ENCODE peak calls at places on chromosome 18, in five cellular contexts. Z, H, X, Y and G are unnamed samples. For H3K4me1, the result is how much of the 10 kb centered on the place peaks cover.

GRCh38 chr18:74929110-74929509 is 279.8 kb downstream of the PTGR3 start:
- DNase-seq in X (peak), H (peak), Y (no peak), Z (no peak), G (no peak)

GRCh38 chr18:13260114-13260926 is 41.8 kb downstream of the LDLRAD4 start:
- DNase-seq in H (peak), Z (no peak), Y (no peak), X (peak), G (no peak)

GRCh38 chr18:48855422-48856377 is 95.1 kb downstream of the SMAD7 start:
- DNase-seq in Z (no peak), H (no peak), Y (no peak), X (peak), G (no peak)

GRCh38 chr18:79508565-79509535 is 113.1 kb downstream of the NFATC1 start:
- DNase-seq in Y (no peak), Z (no peak), X (no peak), H (no peak), G (no peak)

GRCh38 chr18:48306838-48307237 is 102.3 kb downstream of the ZBTB7C start:
- DNase-seq in X (no peak), Y (no peak), Z (no peak), H (no peak), G (no peak)

GRCh38 chr18:48715651-48716354 is 177.0 kb downstream of the CTIF start:
- DNase-seq in Z (no peak), Y (no peak), H (no peak), X (peak), G (peak)

GRCh38 chr18:78783564-78783960 is 196.1 kb upstream of the SALL3 start:
- DNase-seq in Z (no peak), H (no peak), X (no peak), Y (no peak), G (no peak)

GRCh38 chr18:48858676-48859075 is 92.1 kb downstream of the SMAD7 start:
- DNase-seq in Z (no peak), X (no peak), H (no peak), Y (no peak), G (no peak)

GRCh38 chr18:78893396-78894305 is 86.0 kb upstream of the SALL3 start:
- DNase-seq in Y (no peak), H (no peak), X (no peak), Z (no peak), G (peak)

GRCh38 chr18:63002803-63003445 is 287.6 kb downstream of the PHLPP1 start:
- DNase-seq in Z (no peak), X (no peak), H (no peak), Y (no peak), G (no peak)

GRCh38 chr18:28193177-28193778 is 16.3 kb upstream of the CDH2 start:
- DNase-seq in H (no peak), Z (no peak), X (no peak), Y (no peak), G (no peak)

GRCh38 chr18:12254137-12254819 is at the start of gene CIDEA:
- DNase-seq in Y (no peak), H (no peak), Z (no peak), X (no peak), G (no peak)

GRCh38 chr18:58653814-58654509 is 17.3 kb upstream of the MALT1 start:
- DNase-seq in X (no peak), Y (no peak), H (no peak), Z (no peak), G (no peak)

GRCh38 chr18:56565596-56566355 is 72.6 kb downstream of the TXNL1 start:
- DNase-seq in X (peak), H (peak), Z (no peak), Y (no peak), G (no peak)

GRCh38 chr18:70181015-70181414 is 24.5 kb downstream of the RTTN start:
- DNase-seq in Z (no peak), H (peak), X (no peak), Y (no peak), G (no peak)

GRCh38 chr18:58867281-58867961 is 2.7 kb downstream of the ZNF532 start:
- DNase-seq in H (no peak), X (no peak), Z (no peak), Y (no peak), G (no peak)

GRCh38 chr18:26503382-26503781 is 45.0 kb downstream of the KCTD1 start:
- DNase-seq in Y (no peak), Z (no peak), X (no peak), H (no peak), G (no peak)

GRCh38 chr18:10715791-10716190 is 190.0 kb downstream of the NAPG start:
- DNase-seq in Z (no peak), X (peak), Y (no peak), H (no peak), G (no peak)

GRCh38 chr18:77165489-77166415 is 33.2 kb upstream of the MBP start:
- DNase-seq in Y (no peak), Z (peak), H (no peak), X (peak), G (no peak)

GRCh38 chr18:31393286-31393685 is 16.7 kb downstream of the DSG4 start:
- DNase-seq in X (no peak), H (no peak), Z (no peak), Y (no peak), G (no peak)

GRCh38 chr18:70459731-70460130 is 170.9 kb downstream of the SOCS6 start:
- DNase-seq in Z (no peak), H (no peak), X (no peak), Y (no peak), G (no peak)

GRCh38 chr18:69674921-69675405 is 272.7 kb downstream of the CD226 start:
- DNase-seq in Z (no peak), X (no peak), H (no peak), Y (no peak), G (no peak)

GRCh38 chr18:59691046-59691395 is 6.2 kb downstream of the CCBE1 start:
- DNase-seq in Z (no peak), Y (no peak), X (no peak), H (no peak), G (no peak)

GRCh38 chr18:23918395-23919032 is 96.0 kb upstream of the TTC39C start:
- DNase-seq in Y (no peak), X (peak), Z (peak), H (peak), G (peak)

GRCh38 chr18:23825496-23825895 is 136.2 kb downstream of the LAMA3 start:
- DNase-seq in H (no peak), Z (no peak), Y (no peak), X (no peak), G (no peak)

GRCh38 chr18:58756596-58757240 is 85.5 kb downstream of the MALT1 start:
- DNase-seq in Y (no peak), X (no peak), H (no peak), Z (no peak), G (peak)

GRCh38 chr18:75497576-75497975 is 70.1 kb upstream of the SMIM21 start:
- DNase-seq in Y (no peak), H (no peak), Z (no peak), X (no peak), G (no peak)

GRCh38 chr18:10516078-10516477 is 9.7 kb upstream of the NAPG start:
- DNase-seq in X (no peak), Z (no peak), Y (no peak), H (no peak), G (no peak)

GRCh38 chr18:7367336-7367735 is 136.4 kb downstream of the LRRC30 start:
- DNase-seq in Z (no peak), Y (no peak), X (no peak), H (no peak), G (no peak)

GRCh38 chr18:12944724-12945123 is 3.1 kb upstream of the SEH1L start:
- DNase-seq in X (peak), Z (peak), Y (no peak), H (no peak), G (peak)

GRCh38 chr18:50656841-50657470 is 97.1 kb downstream of the MAPK4 start:
- DNase-seq in H (no peak), X (no peak), Z (peak), Y (no peak), G (no peak)

GRCh38 chr18:50662177-50662576 is 102.3 kb downstream of the MAPK4 start:
- DNase-seq in Z (no peak), X (peak), H (no peak), Y (no peak), G (no peak)

GRCh38 chr18:50658601-50659000 is 98.7 kb downstream of the MAPK4 start:
- DNase-seq in Z (no peak), H (no peak), Y (no peak), X (no peak), G (no peak)

GRCh38 chr18:50661013-50661412 is 101.1 kb downstream of the MAPK4 start:
- DNase-seq in Z (no peak), X (no peak), Y (no peak), H (no peak), G (no peak)

DNA sequence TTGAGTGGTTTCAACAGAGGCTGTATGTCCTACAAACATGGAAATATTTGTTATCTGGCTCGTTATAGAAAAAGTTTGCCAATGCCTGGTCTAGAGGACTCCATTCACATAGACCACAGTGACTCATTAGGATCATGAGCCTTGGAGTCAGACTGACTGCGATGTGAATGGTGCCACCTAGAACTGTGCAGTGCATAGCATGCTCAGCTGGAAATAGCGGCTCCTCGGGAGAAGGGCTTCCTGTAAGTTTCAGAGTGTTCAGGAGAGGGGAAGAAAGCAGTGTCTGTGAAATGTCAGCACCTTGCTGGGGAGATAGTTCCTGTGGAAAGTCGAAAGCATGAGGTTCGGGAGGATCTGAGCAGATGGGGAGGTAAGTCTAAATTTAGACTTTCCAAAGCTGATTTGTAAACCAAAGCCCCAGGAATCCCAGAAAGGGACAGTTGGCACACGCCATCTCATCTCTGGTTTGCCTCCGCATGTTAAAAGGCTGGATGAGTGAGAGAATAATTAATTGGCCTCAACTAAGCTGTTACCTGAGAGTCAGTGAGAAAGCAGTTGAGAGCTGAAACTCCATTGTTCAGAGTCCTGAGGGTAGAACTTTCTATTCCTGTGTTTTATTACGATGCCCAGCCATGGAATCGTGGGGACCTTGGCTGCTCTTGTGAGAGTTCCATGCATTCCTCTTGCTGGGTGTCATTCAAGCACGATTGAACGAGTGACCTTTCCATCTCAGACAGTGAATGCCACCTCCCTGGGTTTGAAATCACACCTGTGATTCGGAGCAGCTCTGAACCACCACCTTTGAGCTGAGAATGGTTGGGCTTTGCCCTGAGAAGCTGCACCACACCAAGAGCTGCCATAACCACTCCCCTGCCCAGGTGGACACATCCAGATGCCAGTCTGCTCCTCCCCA is 99.5 kb downstream of the MAPK4 start:
- DNase-seq in Z (no peak), Y (no peak), X (no peak), H (no peak), G (no peak)
- TF ChIP-seq CTCF in Z (peak), Y (no peak), X (no peak), H (no peak), G (no peak)

GRCh38 chr18:44779893-44780292 is 99.2 kb downstream of the SETBP1 start:
- DNase-seq in X (no peak), Y (no peak), H (no peak), Z (no peak), G (no peak)
- H3K4me1 ChIP-seq in X (half or more), Y (under half), H (under half), Z (under half), G (under half)

GRCh38 chr18:35993013-35993412 is 20.5 kb downstream of the RMP24 start:
- DNase-seq in X (no peak), H (no peak), Z (peak), Y (no peak), G (no peak)

DNA sequence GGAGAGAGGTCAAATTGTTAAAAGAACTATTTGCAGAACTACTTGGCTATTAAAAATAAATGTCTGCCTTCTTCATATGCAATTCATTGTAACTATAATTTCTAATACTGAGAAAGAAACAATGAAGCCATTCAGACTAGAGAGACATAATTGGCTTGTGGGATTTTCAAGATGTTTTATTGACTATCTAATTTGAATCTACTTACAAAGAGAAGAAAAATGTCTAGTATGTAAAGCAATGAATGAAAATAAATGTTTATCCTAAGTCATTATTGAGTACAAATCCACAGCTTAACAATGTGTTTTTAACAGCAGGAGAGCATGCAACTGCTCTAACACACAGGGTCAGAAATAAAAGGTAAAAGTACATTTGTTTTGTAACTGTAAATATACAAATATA is 19.2 kb downstream of the RMP24 start:
- DNase-seq in Y (no peak), X (no peak), Z (no peak), H (no peak), G (no peak)
- TF ChIP-seq CTCF in Y (no peak), X (no peak), Z (no peak), H (no peak), G (no peak)

GRCh38 chr18:9069482-9070059 is 32.9 kb upstream of the NDUFV2 start:
- DNase-seq in Z (peak), Y (no peak), X (peak), H (no peak), G (no peak)
- H3K4me1 ChIP-seq in Z (under half), Y (under half), X (under half), H (under half), G (under half)

GRCh38 chr18:54775686-54776085 is 52.6 kb upstream of the RAB27B start:
- DNase-seq in H (peak), X (peak), Y (no peak), Z (no peak), G (no peak)
- TF ChIP-seq CTCF in H (peak), X (peak), Y (peak), Z (no peak), G (no peak)

DNA sequence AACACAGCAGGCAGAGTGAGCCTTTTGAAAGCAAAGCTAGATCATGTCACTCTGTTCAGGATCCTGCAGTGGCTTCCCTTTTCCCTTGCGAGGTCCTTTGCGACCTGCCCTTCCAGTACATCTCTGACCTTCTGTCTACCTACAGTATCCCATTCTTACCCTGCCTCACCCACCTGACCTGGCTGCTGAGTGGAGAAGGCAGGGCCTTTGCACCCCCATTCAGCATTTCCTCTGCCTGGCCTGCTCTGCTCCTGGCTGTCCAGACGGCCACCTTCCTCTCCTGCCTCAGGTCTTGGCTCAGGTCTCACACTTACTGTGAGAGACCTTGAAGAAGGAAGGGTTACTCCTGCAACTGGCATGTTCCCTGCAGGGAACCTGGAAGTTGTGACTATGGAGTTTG is 77.4 kb downstream of the MAPRE2 start:
- DNase-seq in X (no peak), H (no peak), Z (no peak), Y (no peak), G (no peak)
- H3K4me1 ChIP-seq in X (under half), H (under half), Z (half or more), Y (under half), G (under half)

DNA sequence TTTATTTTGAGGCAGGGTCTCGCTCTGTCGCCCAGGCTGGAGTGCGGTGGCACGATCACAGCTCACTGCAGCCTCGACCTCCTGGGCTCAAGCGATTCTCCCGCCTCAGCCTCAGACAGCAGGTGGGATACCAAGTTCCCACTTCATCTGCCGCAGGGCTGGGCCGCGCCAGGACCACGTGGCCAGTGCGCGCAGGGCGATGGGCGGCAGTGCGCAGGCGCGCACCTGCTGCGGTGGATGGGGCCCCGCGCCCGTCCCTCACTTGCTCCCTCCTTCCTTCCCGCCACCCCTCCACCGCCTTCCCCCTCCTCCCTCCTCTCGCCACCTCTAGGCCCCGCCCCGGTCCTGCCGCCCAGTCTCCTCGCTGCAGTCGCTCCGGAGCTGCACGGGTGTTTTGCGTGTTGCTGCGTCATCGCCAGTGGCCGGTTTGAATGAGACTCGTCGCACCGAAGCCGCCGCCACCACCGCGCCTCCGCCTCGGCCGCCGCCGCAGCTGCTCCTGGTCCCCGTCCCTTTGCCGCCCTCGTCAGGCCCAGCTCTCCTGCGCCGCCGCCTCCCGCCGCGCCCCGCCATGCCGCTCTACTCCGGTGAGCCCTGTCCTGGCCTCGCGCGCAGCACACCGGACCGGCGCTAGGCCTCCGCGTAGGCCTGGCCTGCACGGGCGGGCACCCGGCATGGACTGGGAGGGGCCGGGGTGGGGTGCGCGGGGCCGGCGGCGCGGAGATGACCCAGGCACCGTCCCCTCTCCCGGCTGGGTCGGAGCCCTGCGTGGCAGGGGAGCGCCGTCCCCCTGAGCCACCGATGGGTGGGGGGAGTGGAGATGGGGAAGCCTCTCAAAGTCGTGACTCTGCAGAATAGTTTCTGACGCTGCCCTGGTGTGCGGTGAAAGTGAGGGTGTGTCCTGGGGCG is at the start of gene USP14:
- DNase-seq in Y (peak), X (peak), Z (peak), H (peak), G (peak)
- TF ChIP-seq CTCF in Y (no peak), X (no peak), Z (peak), H (no peak), G (no peak)

GRCh38 chr18:8620845-8621244 is 11.6 kb downstream of the RAB12 start:
- DNase-seq in X (no peak), Y (no peak), Z (no peak), H (no peak), G (no peak)
- H3K4me1 ChIP-seq in X (under half), Y (under half), Z (under half), H (under half), G (under half)

DNA sequence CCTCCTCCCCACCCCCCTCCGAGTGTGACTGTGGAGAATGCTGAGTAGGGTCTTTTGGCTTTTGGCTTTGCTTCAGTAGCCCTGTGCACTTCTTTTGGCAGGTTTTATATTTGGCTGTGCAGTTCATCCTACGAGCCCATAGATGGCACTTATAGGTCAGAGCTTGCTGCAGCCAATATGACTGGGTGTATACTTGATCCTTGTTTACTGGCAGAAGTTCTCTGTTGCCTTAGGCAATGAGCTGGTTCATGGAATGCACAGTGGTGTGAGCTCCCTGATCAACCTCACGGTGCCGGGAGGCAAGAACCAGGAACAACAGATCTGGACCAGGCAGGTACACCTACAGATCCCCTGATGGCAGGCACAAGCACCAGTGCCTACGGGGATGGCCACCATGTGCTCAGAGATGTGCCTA is 190.2 kb downstream of the KIAA1328 start:
- DNase-seq in H (no peak), Z (no peak), Y (no peak), X (peak), G (no peak)
- TF ChIP-seq CTCF in H (no peak), Z (no peak), Y (peak), X (peak), G (no peak)